ENCODE peak calls at places on chromosomes 4 and X, in five cellular contexts. L is kidney tubule cell, G is brain microvascular endothelial cell, B is PC-3, Z is chondrocyte. H is an unnamed sample.

GRCh38 chrX:12901486-12901885 is 4.9 kb upstream of the TLR8 start:
- DNase-seq in L (peak; percentile 60), G (peak; percentile 40), B (peak; percentile 79), Z (no peak), H (peak; percentile 76)

GRCh38 chr4:137823007-137823406 is 290.7 kb upstream of the PCDH18 start:
- DNase-seq in L (no peak), G (no peak), B (no peak), Z (no peak), H (no peak)

GRCh38 chr4:69773443-69773842 is 13.0 kb upstream of the SULT1B1 start:
- DNase-seq in L (no peak), G (peak; percentile 34), B (no peak), Z (no peak), H (no peak)

GRCh38 chr4:86496094-86497060 is 97.7 kb upstream of the PTPN13 start:
- DNase-seq in L (peak; percentile 85), G (peak; percentile 25), B (peak; percentile 79), Z (no peak), H (peak; percentile 58)

GRCh38 chrX:47523297-47523696 is 37.7 kb upstream of the ARAF start:
- DNase-seq in L (peak; percentile 72), G (peak; percentile 62), B (peak; percentile 81), Z (no peak), H (peak; percentile 59)

GRCh38 chr4:89712141-89712540 is 124.8 kb downstream of the SNCA start:
- DNase-seq in L (no peak), G (peak; percentile 23), B (no peak), Z (no peak), H (no peak)

GRCh38 chr4:128574706-128575105 is 234.8 kb upstream of the JADE1 start:
- DNase-seq in L (peak; percentile 91), G (peak; percentile 93), B (peak; percentile 67), Z (no peak), H (peak; percentile 79)

GRCh38 chr4:187922274-187922673 is 73.3 kb upstream of the ZFP42 start:
- DNase-seq in L (no peak), G (no peak), B (no peak), Z (no peak), H (no peak)

GRCh38 chrX:149910178-149910695 is 19.1 kb upstream of the HSFX4 start:
- DNase-seq in L (no peak), G (no peak), B (no peak), Z (no peak), H (no peak)

GRCh38 chr4:181830404-181831035 is 412.7 kb upstream of the TENM3 start:
- DNase-seq in L (no peak), G (no peak), B (no peak), Z (no peak), H (no peak)

GRCh38 chr4:149823770-149824221 is 8.2 kb upstream of the IQCM start:
- DNase-seq in L (peak; percentile 92), G (peak; percentile 61), B (peak; percentile 79), Z (no peak), H (peak; percentile 66)

GRCh38 chr4:177131736-177132135 is 177.9 kb upstream of the NEIL3 start:
- DNase-seq in L (no peak), G (no peak), B (no peak), Z (no peak), H (no peak)